ENCODE peak calls at places on chromosome 7, in four cellular contexts. E, I, Y and G are unnamed samples.

GRCh38 chr7:116706668-116707126 is 34.7 kb downstream of the MET start:
- DNase-seq in E (no peak), I (peak), Y (no peak), G (no peak)

GRCh38 chr7:13508586-13508985 is 480.9 kb downstream of the ETV1 start:
- DNase-seq in E (no peak), I (no peak), Y (no peak), G (no peak)

GRCh38 chr7:134565643-134566136 is 16.8 kb downstream of the AKR1B15 start:
- DNase-seq in E (no peak), I (no peak), Y (peak), G (no peak)

GRCh38 chr7:24757799-24758275 is 573 bp upstream of the GSDME start:
- DNase-seq in E (no peak), I (no peak), Y (peak), G (no peak)

GRCh38 chr7:159091480-159092475 is 52.9 kb downstream of the VIPR2 start:
- DNase-seq in E (no peak), I (no peak), Y (no peak), G (no peak)

GRCh38 chr7:128682125-128682524 is 10.0 kb downstream of the GARIN1A start:
- DNase-seq in E (no peak), I (no peak), Y (no peak), G (no peak)

GRCh38 chr7:105003275-105003674 is 10.7 kb upstream of the KMT2E start:
- DNase-seq in E (no peak), I (peak), Y (peak), G (no peak)

GRCh38 chr7:157502701-157503111 is 165.9 kb downstream of the DNAJB6 start:
- DNase-seq in E (no peak), I (peak), Y (no peak), G (peak)

GRCh38 chr7:116617878-116618277 is 54.1 kb upstream of the MET start:
- DNase-seq in E (no peak), I (no peak), Y (no peak), G (no peak)

GRCh38 chr7:127409629-127410028 is 17.1 kb upstream of the ZNF800 start:
- DNase-seq in E (no peak), I (no peak), Y (no peak), G (no peak)

GRCh38 chr7:2738110-2738509 is 50.1 kb downstream of the AMZ1 start:
- DNase-seq in E (no peak), I (no peak), Y (no peak), G (no peak)

GRCh38 chr7:2001601-2002442 is 230.9 kb downstream of the MAD1L1 start:
- DNase-seq in E (no peak), I (no peak), Y (no peak), G (peak)

GRCh38 chr7:145212050-145212449 is 376.2 kb upstream of the TPK1 start:
- DNase-seq in E (no peak), I (no peak), Y (no peak), G (no peak)

GRCh38 chr7:147171013-147171391 is 1054.4 kb downstream of the CNTNAP2 start:
- DNase-seq in E (no peak), I (no peak), Y (no peak), G (no peak)

GRCh38 chr7:68929712-68930395 is 668.4 kb upstream of the AUTS2 start:
- DNase-seq in E (no peak), I (no peak), Y (peak), G (no peak)

GRCh38 chr7:51292596-51292995 is 24.0 kb downstream of the COBL start:
- DNase-seq in E (no peak), I (no peak), Y (no peak), G (no peak)

GRCh38 chr7:2383543-2384274 is 19.7 kb upstream of the CHST12 start:
- DNase-seq in E (no peak), I (no peak), Y (no peak), G (no peak)

GRCh38 chr7:2203551-2204300 is 29.0 kb downstream of the MAD1L1 start:
- DNase-seq in E (no peak), I (no peak), Y (peak), G (no peak)

GRCh38 chr7:131544449-131545425 is 11.7 kb downstream of the PODXL start:
- DNase-seq in E (no peak), I (peak), Y (no peak), G (peak)

GRCh38 chr7:69761290-69761922 is 163.1 kb downstream of the AUTS2 start:
- DNase-seq in E (no peak), I (no peak), Y (no peak), G (no peak)

DNA sequence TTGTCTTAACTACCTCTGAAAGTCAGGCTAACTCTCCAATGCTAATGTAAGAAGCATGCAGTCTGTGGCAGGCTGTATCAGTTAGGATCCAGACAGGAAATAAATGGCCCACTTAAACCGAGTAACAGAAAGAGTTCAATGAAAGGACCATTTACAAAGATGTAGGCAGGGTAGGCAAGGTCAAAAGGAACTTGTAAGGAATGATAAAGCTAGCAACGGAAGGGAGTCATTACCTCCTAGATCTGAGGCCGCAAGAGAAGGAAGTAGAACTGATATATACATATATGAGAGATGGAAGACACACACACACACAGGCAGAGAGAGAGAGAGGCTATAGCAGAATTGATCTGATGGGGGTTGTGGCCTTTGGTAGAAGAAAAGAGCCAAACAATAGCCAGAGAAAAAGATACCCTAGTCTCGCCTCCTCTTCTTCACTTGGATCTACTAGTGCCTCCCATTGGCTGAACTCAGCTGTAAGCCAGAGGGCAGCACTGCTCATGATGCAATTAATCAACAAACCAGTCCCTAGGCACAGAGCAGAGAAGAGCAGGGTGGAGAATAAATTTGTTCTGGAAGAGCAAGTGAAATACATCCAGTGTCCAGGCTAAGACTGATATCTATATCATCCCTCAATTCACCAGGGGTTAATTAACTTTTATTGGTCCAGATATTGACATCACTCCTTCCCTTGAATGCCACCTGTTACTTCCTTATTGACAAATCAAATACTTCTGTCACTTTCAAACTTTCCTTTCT is 91.2 kb downstream of the LSMEM1 start:
- DNase-seq in E (no peak), I (no peak), Y (no peak), G (no peak)
- TF ChIP-seq CTCF in E (no peak), I (no peak), Y (no peak), G (peak)

GRCh38 chr7:30201921-30202320 is 67.1 kb downstream of the MTURN start:
- DNase-seq in E (no peak), I (no peak), Y (no peak), G (no peak)

GRCh38 chr7:30200591-30200990 is 65.8 kb downstream of the MTURN start:
- DNase-seq in E (no peak), I (no peak), Y (no peak), G (no peak)

GRCh38 chr7:30202671-30203070 is 67.9 kb downstream of the MTURN start:
- DNase-seq in E (no peak), I (no peak), Y (no peak), G (no peak)

GRCh38 chr7:30199271-30199670 is 64.5 kb downstream of the MTURN start:
- DNase-seq in E (no peak), I (no peak), Y (no peak), G (no peak)

DNA sequence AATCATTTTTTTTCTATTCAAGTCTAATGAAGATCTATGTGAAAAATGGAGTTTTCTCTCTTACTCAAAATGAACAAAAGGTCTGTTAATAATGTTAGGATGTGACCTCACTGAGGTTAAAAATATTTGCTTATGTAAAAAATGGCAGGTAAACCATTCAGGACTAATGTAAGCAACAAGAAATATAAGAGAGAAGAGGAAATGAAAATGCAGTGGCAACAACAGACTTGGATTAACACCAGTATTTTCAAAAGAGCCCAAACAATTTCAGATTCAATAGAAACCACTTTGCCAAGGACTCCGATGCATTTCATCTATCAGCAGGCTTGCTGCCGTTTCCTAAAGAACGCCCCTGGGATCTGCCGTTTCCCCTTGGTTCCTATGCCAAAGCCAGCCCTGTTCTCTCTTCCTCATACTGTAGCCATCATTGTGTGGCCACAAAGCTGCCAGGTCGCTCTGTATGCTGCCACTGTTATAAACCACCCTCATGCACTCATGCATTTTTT is 66.4 kb downstream of the MTURN start:
- DNase-seq in E (no peak), I (no peak), Y (no peak), G (no peak)
- H3K4me3 ChIP-seq in E (no peak), I (no peak), Y (no peak), G (no peak)

DNA sequence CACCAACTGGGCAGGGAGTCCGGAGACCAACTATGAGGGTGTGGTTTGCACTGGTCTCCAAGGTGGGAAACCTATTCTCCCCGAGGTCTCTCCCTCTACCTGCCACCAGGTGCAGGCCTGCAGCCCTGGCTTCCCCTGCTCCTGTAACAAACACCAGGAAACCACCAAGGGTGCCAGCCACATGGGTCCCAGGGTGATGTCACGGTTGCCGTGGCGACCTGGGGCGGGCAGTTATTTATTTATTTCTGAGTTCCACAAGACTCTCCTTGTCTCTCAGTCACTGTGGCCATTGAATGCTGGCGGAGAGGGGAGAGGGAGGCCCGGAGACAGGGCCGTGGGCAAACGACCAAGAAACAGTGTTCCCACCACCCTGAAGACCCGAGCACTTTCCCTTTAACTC is 27.1 kb downstream of the MMD2 start:
- DNase-seq in E (peak), I (no peak), Y (peak), G (peak)
- TF ChIP-seq CTCF in E (peak), I (no peak), Y (no peak), G (no peak)

GRCh38 chr7:139522830-139523198 is 671 bp upstream of the CLEC2L start:
- DNase-seq in E (no peak), I (no peak), Y (no peak), G (no peak)
- H3K4me3 ChIP-seq in E (no peak), I (no peak), Y (no peak), G (no peak)

DNA sequence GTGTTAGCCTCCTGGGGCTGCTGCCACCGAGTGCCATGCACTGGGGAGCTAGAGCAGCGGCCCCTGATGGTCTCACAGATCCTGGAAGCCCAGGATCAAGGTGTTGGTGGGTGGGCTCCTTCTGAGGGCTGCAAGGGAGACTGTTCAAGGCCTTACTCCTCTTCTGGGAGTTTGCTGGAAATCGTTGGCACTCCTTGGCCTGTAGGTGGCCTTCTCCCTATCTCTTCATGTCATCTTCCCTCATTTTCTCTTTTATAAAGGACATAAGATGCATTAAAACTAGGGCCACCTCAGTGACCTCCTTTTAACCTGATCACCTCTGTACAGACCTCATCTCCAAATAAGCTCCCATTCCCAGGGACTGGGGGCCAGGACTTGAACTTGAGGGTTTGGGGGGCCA is 27.0 kb upstream of the ZNF862 start:
- DNase-seq in E (no peak), I (no peak), Y (no peak), G (no peak)
- TF ChIP-seq CTCF in E (peak), I (no peak), Y (no peak), G (no peak)

GRCh38 chr7:100176096-100176835 is 915 bp downstream of the GPC2 start:
- DNase-seq in E (no peak), I (no peak), Y (no peak), G (no peak)
- H3K4me3 ChIP-seq in E (no peak), I (peak), Y (peak), G (no peak)

GRCh38 chr7:50226139-50226538 is 78.4 kb upstream of the IKZF1 start:
- DNase-seq in E (no peak), I (no peak), Y (no peak), G (no peak)

GRCh38 chr7:50227623-50228618 is 76.6 kb upstream of the IKZF1 start:
- DNase-seq in E (no peak), I (no peak), Y (no peak), G (no peak)

GRCh38 chr7:50226669-50227068 is 77.8 kb upstream of the IKZF1 start:
- DNase-seq in E (no peak), I (no peak), Y (no peak), G (no peak)

DNA sequence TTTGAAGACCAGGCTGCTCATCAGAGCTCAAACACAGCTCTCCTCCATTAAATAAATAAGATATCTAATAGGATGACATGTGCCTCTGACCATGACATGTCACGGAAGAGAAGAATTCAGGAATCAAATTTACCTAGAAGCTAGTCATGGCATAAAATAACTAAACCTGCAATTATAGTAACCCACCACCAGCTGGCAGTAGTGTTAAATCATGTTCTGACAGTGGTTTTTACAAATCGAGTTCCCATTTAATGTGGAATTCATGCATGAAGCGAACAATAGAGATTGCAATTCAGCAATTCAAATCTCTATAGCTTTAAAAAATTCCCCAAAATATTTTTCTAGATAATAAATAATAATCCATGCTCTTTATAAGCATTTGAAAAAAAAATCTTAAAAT is 74.6 kb upstream of the IKZF1 start:
- DNase-seq in E (peak), I (no peak), Y (no peak), G (no peak)
- TF ChIP-seq CTCF in E (peak), I (peak), Y (peak), G (no peak)

GRCh38 chr7:36281945-36282727 is 107.5 kb upstream of the ANLN start:
- DNase-seq in E (no peak), I (no peak), Y (no peak), G (no peak)
- H3K4me3 ChIP-seq in E (no peak), I (no peak), Y (no peak), G (no peak)